ENCODE peak calls at places on chromosomes 12 and 14, in eight cellular contexts. R, Z, V, J, T, B, Q and C are unnamed samples.

GRCh38 chr14:24895243-24895583 is 154.7 kb downstream of the STXBP6 start:
- DNase-seq in R (no peak), Z (no peak), V (no peak), J (no peak), T (no peak), B (no peak), Q (no peak), C (no peak)

GRCh38 chr14:51805541-51805940 is 54.9 kb upstream of the GNG2 start:
- DNase-seq in R (no peak), Z (no peak), V (no peak), J (no peak), T (no peak), B (peak; percentile 58), Q (no peak), C (no peak)

GRCh38 chr14:83342590-83342989 is 1808.9 kb upstream of the SEL1L start:
- DNase-seq in R (no peak), Z (no peak), V (no peak), J (no peak), T (peak; percentile 76), B (no peak), Q (no peak), C (no peak)

GRCh38 chr12:1591029-1591428 is 3.4 kb downstream of the FBXL14 start:
- DNase-seq in R (no peak), Z (peak; percentile 35), V (peak; percentile 58), J (no peak), T (no peak), B (peak; percentile 50), Q (peak; percentile 45), C (no peak)

GRCh38 chr14:76928301-76928700 is 100.2 kb downstream of the IRF2BPL start:
- DNase-seq in R (no peak), Z (no peak), V (no peak), J (no peak), T (no peak), B (no peak), Q (no peak), C (no peak)

GRCh38 chr12:120642806-120643205 is 2.4 kb downstream of the CABP1 start:
- DNase-seq in R (no peak), Z (no peak), V (no peak), J (no peak), T (no peak), B (no peak), Q (no peak), C (no peak)

GRCh38 chr12:15131462-15131861 is 89.8 kb downstream of the RERG start:
- DNase-seq in R (no peak), Z (no peak), V (peak; percentile 20), J (no peak), T (peak; percentile 48), B (peak; percentile 82), Q (peak; percentile 76), C (no peak)

GRCh38 chr12:131864469-131864868 is 30.0 kb upstream of the ULK1 start:
- DNase-seq in R (no peak), Z (no peak), V (no peak), J (no peak), T (no peak), B (no peak), Q (no peak), C (no peak)

GRCh38 chr12:57580466-57580795 is 10.6 kb upstream of the PIP4K2C start:
- DNase-seq in R (no peak), Z (no peak), V (no peak), J (no peak), T (no peak), B (peak; percentile 36), Q (no peak), C (no peak)

GRCh38 chr12:112686373-112686772 is 105.2 kb upstream of the RPH3A start:
- DNase-seq in R (no peak), Z (no peak), V (peak; percentile 27), J (no peak), T (no peak), B (peak; percentile 90), Q (no peak), C (no peak)

GRCh38 chr14:72450473-72451044 is 443.3 kb downstream of the DPF3 start:
- DNase-seq in R (no peak), Z (no peak), V (no peak), J (no peak), T (no peak), B (no peak), Q (no peak), C (no peak)

GRCh38 chr12:64679487-64679983 is 69.2 kb downstream of the RASSF3 start:
- DNase-seq in R (peak; percentile 72), Z (no peak), V (peak; percentile 78), J (peak; percentile 71), T (peak; percentile 76), B (peak; percentile 96), Q (peak; percentile 89), C (peak; percentile 60)

GRCh38 chr14:24789277-24789832 is 155.4 kb upstream of the GZMB start:
- DNase-seq in R (no peak), Z (no peak), V (no peak), J (no peak), T (no peak), B (peak; percentile 92), Q (no peak), C (no peak)

GRCh38 chr14:53571990-53572389 is 384.6 kb downstream of the BMP4 start:
- DNase-seq in R (no peak), Z (no peak), V (no peak), J (no peak), T (no peak), B (no peak), Q (no peak), C (no peak)

GRCh38 chr12:94922561-94922960 is 80.9 kb downstream of the NDUFA12 start:
- DNase-seq in R (no peak), Z (no peak), V (no peak), J (no peak), T (no peak), B (no peak), Q (peak; percentile 12), C (no peak)

GRCh38 chr14:97710726-97711125 is 913.5 kb downstream of the VRK1 start:
- DNase-seq in R (no peak), Z (no peak), V (no peak), J (peak; percentile 4), T (no peak), B (no peak), Q (no peak), C (no peak)